ENCODE peak calls at places on chromosomes 11 and 22, in five cellular contexts. Z is HT1080, Q is NCI-H82, L is body of pancreas, D is esophagus squamous epithelium. T is an unnamed sample.

GRCh38 chr11:101686514-101686913 is 102.7 kb upstream of the TRPC6 start:
- DNase-seq in Z (peak; percentile 81), D (no peak), L (no peak), Q (no peak), T (no peak)

GRCh38 chr11:7869467-7869866 is 61.6 kb downstream of the OR10A6 start:
- DNase-seq in L (no peak), Z (peak; percentile 49), D (no peak), Q (no peak), T (no peak)

GRCh38 chr11:3133456-3134217 is 31.5 kb downstream of the OSBPL5 start:
- DNase-seq in Q (no peak), D (no peak), Z (no peak), L (peak; percentile 2), T (peak; percentile 26)

GRCh38 chr22:37284807-37285355 is 2.6 kb downstream of the CYTH4 start:
- DNase-seq in L (peak; percentile 12), D (no peak), Z (no peak), Q (no peak), T (peak; percentile 49)

GRCh38 chr11:32466279-32466915 is 31.1 kb upstream of the WT1 start:
- DNase-seq in L (no peak), Q (no peak), Z (peak; percentile 65), D (no peak), T (no peak)

GRCh38 chr11:33912405-33913361 is 20.8 kb upstream of the LMO2 start:
- DNase-seq in Q (peak; percentile 88), D (no peak), Z (peak; percentile 85), L (no peak), T (no peak)

GRCh38 chr11:128802358-128802981 is 64.6 kb downstream of the KCNJ1 start:
- DNase-seq in D (no peak), L (peak; percentile 49), Z (peak; percentile 48), Q (peak; percentile 32), T (no peak)

GRCh38 chr11:102367364-102367763 is 20.4 kb downstream of the BIRC2 start:
- DNase-seq in Z (peak; percentile 19), D (no peak), L (no peak), Q (peak; percentile 5), T (no peak)

GRCh38 chr11:112885744-112886706 is 75.2 kb upstream of the NCAM1 start:
- DNase-seq in Z (no peak), Q (no peak), D (no peak), L (no peak), T (no peak)

GRCh38 chr11:65103476-65103875 is 7.5 kb downstream of the VPS51 start:
- DNase-seq in Z (no peak), Q (no peak), L (no peak), D (no peak), T (no peak)

GRCh38 chr11:14380947-14381555 is 22.1 kb upstream of the RRAS2 start:
- DNase-seq in L (peak; percentile 87), Z (no peak), D (no peak), Q (peak; percentile 26), T (peak; percentile 84)

GRCh38 chr22:22753526-22754267 is 109.3 kb downstream of the GGTLC2 start:
- DNase-seq in Z (peak; percentile 30), Q (peak; percentile 68), L (peak; percentile 70), D (no peak), T (no peak)

GRCh38 chr11:13776134-13776815 is 107.8 kb downstream of the FAR1 start:
- DNase-seq in L (no peak), Q (peak; percentile 6), D (no peak), Z (peak; percentile 21), T (no peak)

GRCh38 chr11:26285593-26285992 is 46.3 kb upstream of the ANO3 start:
- DNase-seq in L (no peak), Z (no peak), D (no peak), Q (peak; percentile 76), T (no peak)

GRCh38 chr11:60953781-60954180 is 1.8 kb upstream of the SLC15A3 start:
- DNase-seq in Z (peak; percentile 34), L (no peak), Q (no peak), D (no peak), T (no peak)

T was measured in left ventricle myocardium inferior.